ENCODE peak calls at places on chromosomes 13 and 19, in five cellular contexts. Q is brain microvascular endothelial cell, S is ascending aorta, E is BE2C, U is GM06990. K is an unnamed sample. For H3K36me3, the result is how much of the 10 kb centered on the place peaks cover.

GRCh38 chr13:75864718-75865117 is 228.6 kb downstream of the LMO7 start:
- DNase-seq in Q (peak), S (no peak), E (no peak), U (no peak), K (no peak)

GRCh38 chr13:21297452-21297851 is 121.0 kb downstream of the MRPL57 start:
- DNase-seq in Q (no peak), S (no peak), E (no peak), U (no peak), K (no peak)

GRCh38 chr19:38032151-38032550 is 125.1 kb downstream of the SIPA1L3 start:
- DNase-seq in Q (no peak), S (no peak), E (no peak), U (no peak), K (no peak)

GRCh38 chr13:103236213-103236612 is 170.0 kb upstream of the SLC10A2 start:
- DNase-seq in Q (peak), S (no peak), E (peak), U (no peak), K (no peak)

GRCh38 chr19:13269348-13269747 is 119.1 kb downstream of the IER2 start:
- DNase-seq in Q (no peak), S (no peak), E (no peak), U (no peak), K (no peak)

GRCh38 chr19:5152013-5152763 is 183.3 kb downstream of the KDM4B start:
- DNase-seq in Q (no peak), S (peak), E (no peak), U (peak), K (no peak)

GRCh38 chr19:39160889-39161672 is 35.5 kb downstream of the PAK4 start:
- DNase-seq in Q (no peak), S (no peak), E (no peak), U (no peak), K (no peak)

GRCh38 chr13:78298657-78299056 is 304.7 kb downstream of the POU4F1 start:
- DNase-seq in Q (no peak), S (no peak), E (no peak), U (no peak), K (no peak)

GRCh38 chr13:49604570-49604969 is 19.2 kb upstream of the RCBTB1 start:
- DNase-seq in Q (no peak), S (no peak), E (no peak), U (no peak), K (no peak)

GRCh38 chr13:70784590-70784989 is 676.3 kb upstream of the KLHL1 start:
- DNase-seq in Q (no peak), S (no peak), E (no peak), U (no peak), K (no peak)

GRCh38 chr13:76293346-76293745 is 592.9 kb downstream of the KCTD12 start:
- DNase-seq in Q (no peak), S (no peak), E (no peak), U (no peak), K (no peak)

GRCh38 chr19:15107056-15108010 is at the start of gene SYDE1:
- DNase-seq in Q (no peak), S (peak), E (no peak), U (no peak), K (no peak)

GRCh38 chr19:34232566-34233481 is 21.5 kb upstream of the GARRE1 start:
- DNase-seq in Q (peak), S (peak), E (peak), U (no peak), K (no peak)

GRCh38 chr19:45599286-45599685 is 2.7 kb downstream of the GPR4 start:
- DNase-seq in Q (no peak), S (no peak), E (peak), U (no peak), K (no peak)

GRCh38 chr13:27040826-27041108 is 130.8 kb downstream of the USP12 start:
- DNase-seq in Q (no peak), S (no peak), E (no peak), U (no peak), K (no peak)

GRCh38 chr13:100433475-100433874 is 155.1 kb downstream of the GGACT start:
- DNase-seq in Q (no peak), S (no peak), E (no peak), U (no peak), K (no peak)

GRCh38 chr13:71979616-71980015 is 112.6 kb upstream of the DACH1 start:
- DNase-seq in Q (peak), S (no peak), E (peak), U (no peak), K (no peak)

GRCh38 chr13:106182404-106182803 is 353.1 kb downstream of the EFNB2 start:
- DNase-seq in Q (peak), S (no peak), E (no peak), U (no peak), K (no peak)

GRCh38 chr19:12567951-12568350 is 16.7 kb upstream of the ZNF564 start:
- DNase-seq in Q (no peak), S (no peak), E (no peak), U (no peak), K (no peak)

GRCh38 chr13:23182142-23182541 is 1.4 kb downstream of the SGCG start:
- DNase-seq in Q (no peak), S (no peak), E (no peak), U (no peak), K (no peak)

GRCh38 chr19:45322311-45322710 is 364 bp downstream of the CKM start:
- DNase-seq in Q (no peak), S (no peak), E (no peak), U (no peak), K (no peak)

GRCh38 chr19:8242212-8242821 is 33.1 kb downstream of the CERS4 start:
- DNase-seq in Q (no peak), S (no peak), E (no peak), U (no peak), K (no peak)

GRCh38 chr13:44576396-44577235 is 486 bp upstream of the TSC22D1 start:
- DNase-seq in Q (no peak), S (no peak), E (peak), U (peak), K (no peak)

GRCh38 chr19:32581704-32582164 is 744 bp downstream of the PDCD5 start:
- DNase-seq in Q (peak), S (no peak), E (peak), U (no peak), K (peak)

GRCh38 chr13:21402586-21403307 is 56.4 kb downstream of the ZDHHC20 start:
- DNase-seq in Q (peak), S (no peak), E (no peak), U (no peak), K (no peak)

GRCh38 chr19:768424-768823 is 17.5 kb downstream of the MISP start:
- DNase-seq in Q (peak), S (no peak), E (no peak), U (no peak), K (no peak)

GRCh38 chr13:77918391-77919261 is at the start of gene EDNRB:
- DNase-seq in Q (peak), S (peak), E (peak), U (no peak), K (no peak)

GRCh38 chr19:52710538-52710937 is 24.3 kb downstream of the ZNF611 start:
- DNase-seq in Q (no peak), S (no peak), E (no peak), U (no peak), K (no peak)
- H3K36me3 ChIP-seq in Q (under half), S (half or more), E (under half), U (under half), K (under half)

GRCh38 chr19:42355896-42356295 is 30.5 kb downstream of the MEGF8 start:
- DNase-seq in Q (no peak), S (no peak), E (no peak), U (no peak), K (no peak)
- H3K36me3 ChIP-seq in Q (under half), S (under half), E (under half), U (under half), K (under half)

GRCh38 chr13:41973247-41973741 is 12.4 kb upstream of the VWA8 start:
- DNase-seq in Q (no peak), S (no peak), E (no peak), U (no peak), K (no peak)

GRCh38 chr13:41976491-41976890 is 15.6 kb upstream of the VWA8 start:
- DNase-seq in Q (no peak), S (no peak), E (no peak), U (no peak), K (no peak)

GRCh38 chr13:41974262-41974900 is 13.5 kb upstream of the VWA8 start:
- DNase-seq in Q (no peak), S (no peak), E (no peak), U (no peak), K (no peak)

GRCh38 chr13:41981961-41982723 is 21.2 kb upstream of the VWA8 start:
- DNase-seq in Q (no peak), S (no peak), E (no peak), U (no peak), K (no peak)

GRCh38 chr13:41978007-41978406 is 17.1 kb upstream of the VWA8 start:
- DNase-seq in Q (no peak), S (no peak), E (no peak), U (no peak), K (no peak)
- H3K36me3 ChIP-seq in Q (under half), S (under half), E (under half), U (under half), K (under half)

GRCh38 chr19:11191934-11192333 is 5.4 kb downstream of the KANK2 start:
- DNase-seq in Q (no peak), S (no peak), E (no peak), U (peak), K (no peak)

GRCh38 chr19:11194173-11194572 is 3.2 kb downstream of the KANK2 start:
- DNase-seq in Q (no peak), S (no peak), E (no peak), U (no peak), K (no peak)

GRCh38 chr19:11192957-11193939 is 4.1 kb downstream of the KANK2 start:
- DNase-seq in Q (no peak), S (no peak), E (no peak), U (no peak), K (no peak)

GRCh38 chr19:11190501-11190900 is 6.8 kb downstream of the KANK2 start:
- DNase-seq in Q (no peak), S (no peak), E (no peak), U (no peak), K (no peak)

GRCh38 chr19:11191273-11191755 is 6.0 kb downstream of the KANK2 start:
- DNase-seq in Q (peak), S (peak), E (peak), U (peak), K (no peak)
- H3K36me3 ChIP-seq in Q (under half), S (under half), E (under half), U (under half), K (under half)

GRCh38 chr13:94569615-94570014 is 26.3 kb downstream of the TGDS start:
- DNase-seq in Q (no peak), S (no peak), E (no peak), U (no peak), K (no peak)
- H3K36me3 ChIP-seq in Q (under half), S (under half), E (under half), U (under half), K (under half)

DNA sequence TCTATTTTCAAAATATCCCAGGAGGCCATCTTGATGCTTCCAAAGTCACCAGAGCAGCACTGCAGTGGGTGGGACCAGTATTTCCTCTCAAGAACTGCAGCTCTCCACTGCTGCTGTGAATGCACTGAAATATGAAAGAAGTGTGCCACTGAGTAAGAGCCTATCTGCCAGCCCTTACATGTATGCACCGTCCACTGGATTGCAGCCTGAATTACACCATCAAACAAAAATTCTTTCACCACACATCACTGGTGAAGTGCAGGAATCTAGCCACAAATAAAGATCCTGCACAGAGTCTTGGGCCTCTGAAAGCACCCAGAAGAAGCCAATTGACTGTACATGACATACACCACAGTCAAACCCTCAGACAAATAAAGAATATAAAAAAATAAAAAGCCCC is 249.0 kb downstream of the LHFPL6 start:
- DNase-seq in Q (peak), S (no peak), E (no peak), U (no peak), K (no peak)
- H3K36me3 ChIP-seq in Q (under half), S (under half), E (under half), U (under half), K (under half)

DNA sequence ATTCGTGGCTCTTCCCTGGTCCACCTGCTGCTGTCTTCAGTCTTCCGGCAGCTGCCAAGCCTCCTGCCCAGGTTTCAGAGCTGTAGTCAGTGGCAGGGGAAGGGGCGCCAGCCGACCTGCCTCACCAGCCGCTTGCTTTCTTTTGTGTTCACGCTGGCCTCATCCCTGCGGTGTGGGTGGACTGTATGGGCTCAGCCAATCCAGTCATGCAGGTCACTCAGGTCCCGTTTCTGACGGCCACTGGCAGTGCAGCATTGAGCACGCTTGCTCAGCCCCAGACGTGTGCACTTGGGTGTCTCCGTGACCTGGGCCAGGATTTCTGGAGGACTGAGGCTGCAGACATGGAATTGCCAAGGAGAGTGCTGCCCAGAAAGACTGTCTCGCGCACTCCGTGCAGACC is 26.0 kb downstream of the AP1M1 start:
- DNase-seq in Q (no peak), S (no peak), E (no peak), U (no peak), K (no peak)
- H3K36me3 ChIP-seq in Q (half or more), S (half or more), E (half or more), U (under half), K (under half)

GRCh38 chr13:111255228-111255790 is 65.1 kb upstream of the TEX29 start:
- DNase-seq in Q (no peak), S (no peak), E (no peak), U (no peak), K (no peak)
- H3K36me3 ChIP-seq in Q (under half), S (under half), E (under half), U (under half), K (under half)

DNA sequence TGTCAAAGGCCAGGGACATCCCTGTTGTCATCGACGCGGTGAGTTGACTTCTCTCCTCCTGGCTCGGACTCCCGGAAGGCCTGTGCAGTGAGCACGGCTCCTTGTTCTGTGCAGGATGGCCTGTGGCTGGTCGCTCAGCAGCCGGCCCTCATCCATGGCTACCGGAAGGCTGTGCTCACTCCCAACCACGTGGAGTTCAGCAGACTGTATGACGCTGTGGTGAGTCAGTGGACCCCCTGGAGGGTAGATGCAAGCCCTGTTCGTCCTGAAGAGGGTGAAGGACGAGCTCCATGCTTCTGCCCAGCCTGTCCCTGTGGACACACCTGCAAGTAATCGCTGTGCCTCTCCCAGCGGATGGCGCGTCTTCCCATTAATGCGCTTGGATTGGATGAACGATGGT is 19.2 kb downstream of the NAXD start:
- DNase-seq in Q (peak), S (no peak), E (no peak), U (no peak), K (no peak)
- H3K36me3 ChIP-seq in Q (under half), S (half or more), E (half or more), U (under half), K (half or more)

DNA sequence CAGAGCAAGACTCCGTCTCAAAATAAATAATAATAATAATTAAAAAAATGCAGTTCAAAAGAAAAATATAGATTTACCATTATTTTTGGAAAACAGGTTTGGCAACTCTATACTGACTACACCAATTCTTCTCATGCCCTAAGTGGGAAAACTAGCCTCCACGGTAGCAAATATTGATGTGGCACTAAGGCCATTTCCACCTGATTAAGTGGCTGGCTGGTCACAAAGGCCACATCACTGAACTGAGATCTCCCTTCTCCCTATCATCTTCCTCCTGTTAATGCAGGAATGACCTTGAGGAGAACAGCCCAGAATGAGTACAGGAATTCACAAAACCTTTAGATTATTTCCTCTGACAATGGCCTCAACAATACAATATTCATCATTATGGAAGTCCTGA is 18.6 kb downstream of the ZNF814 start:
- DNase-seq in Q (no peak), S (no peak), E (no peak), U (no peak), K (no peak)
- H3K36me3 ChIP-seq in Q (under half), S (under half), E (half or more), U (under half), K (half or more)